ENCODE peak calls at places on chromosomes 13 and 19, in four cellular contexts. C is cardiac muscle cell, R is kidney, G is IMR-90. K is an unnamed sample.

GRCh38 chr19:19528721-19529490 is at the start of gene YJEFN3:
- DNase-seq in C (peak; percentile 58), R (no peak), G (peak; percentile 19), K (no peak)

GRCh38 chr19:48551437-48552302 is at the start of gene SULT2B1:
- DNase-seq in C (no peak), R (peak; percentile 87), G (no peak), K (no peak)

GRCh38 chr19:2049741-2050348 is 1.2 kb downstream of the MKNK2 start:
- DNase-seq in C (peak; percentile 70), R (peak; percentile 95), G (peak; percentile 61), K (peak; percentile 83)

GRCh38 chr13:97116754-97117153 is 105.4 kb upstream of the MBNL2 start:
- DNase-seq in C (peak; percentile 61), R (no peak), G (peak; percentile 65), K (no peak)

GRCh38 chr19:30909216-30909615 is 440.0 kb downstream of the TSHZ3 start:
- DNase-seq in C (no peak), R (no peak), G (no peak), K (no peak)

GRCh38 chr13:24670174-24670573 is 10.0 kb upstream of the ATP12A start:
- DNase-seq in C (no peak), R (no peak), G (no peak), K (no peak)

GRCh38 chr19:13018037-13018914 is 23.0 kb downstream of the NFIX start:
- DNase-seq in C (peak; percentile 77), R (peak; percentile 69), G (peak; percentile 35), K (peak; percentile 79)

GRCh38 chr13:110421696-110422395 is 114.8 kb downstream of the COL4A2 start:
- DNase-seq in C (peak; percentile 87), R (no peak), G (peak; percentile 90), K (no peak)

GRCh38 chr13:100363351-100363750 is 225.2 kb downstream of the GGACT start:
- DNase-seq in C (peak; percentile 61), R (no peak), G (peak; percentile 70), K (no peak)

GRCh38 chr13:68666774-68667397 is 1436.8 kb upstream of the PCDH9 start:
- DNase-seq in C (no peak), R (no peak), G (no peak), K (no peak)

GRCh38 chr13:43258771-43259170 is 235.4 kb downstream of the DNAJC15 start:
- DNase-seq in C (no peak), R (no peak), G (no peak), K (no peak)

GRCh38 chr13:42525035-42525504 is 48.9 kb upstream of the TNFSF11 start:
- DNase-seq in C (peak; percentile 77), R (no peak), G (no peak), K (no peak)

GRCh38 chr13:51423766-51424165 is 29.1 kb downstream of the INTS6 start:
- DNase-seq in C (no peak), R (no peak), G (no peak), K (no peak)

GRCh38 chr13:36666482-36667264 is 7.1 kb upstream of the SERTM1 start:
- DNase-seq in C (no peak), R (no peak), G (no peak), K (no peak)

GRCh38 chr19:38095411-38096308 is 128.4 kb downstream of the DPF1 start:
- DNase-seq in C (peak; percentile 72), R (peak; percentile 80), G (peak; percentile 71), K (peak; percentile 59)

GRCh38 chr19:18423258-18424020 is 4.2 kb downstream of the SSBP4 start:
- DNase-seq in C (no peak), R (peak; percentile 71), G (no peak), K (no peak)

GRCh38 chr19:33895366-33895765 is 98.7 kb downstream of the KCTD15 start:
- DNase-seq in C (no peak), R (no peak), G (no peak), K (no peak)

GRCh38 chr13:45521292-45521691 is 56.6 kb downstream of the COG3 start:
- DNase-seq in C (peak; percentile 10), R (no peak), G (peak; percentile 86), K (no peak)

GRCh38 chr19:55486971-55487883 is 1.0 kb upstream of the SSC5D start:
- DNase-seq in C (peak; percentile 96), R (peak; percentile 92), G (peak; percentile 97), K (peak; percentile 66)

GRCh38 chr19:33863436-33863835 is 66.8 kb downstream of the KCTD15 start:
- DNase-seq in C (no peak), R (no peak), G (no peak), K (no peak)

GRCh38 chr13:45895880-45896279 is 44.3 kb upstream of the SIAH3 start:
- DNase-seq in C (no peak), R (no peak), G (no peak), K (no peak)

GRCh38 chr13:109785892-109786450 is 412 bp downstream of the IRS2 start:
- DNase-seq in C (peak; percentile 43), R (no peak), G (no peak), K (no peak)

GRCh38 chr19:33758541-33759013 is 38.1 kb upstream of the KCTD15 start:
- DNase-seq in C (no peak), R (no peak), G (peak; percentile 5), K (no peak)

GRCh38 chr13:25286308-25286968 is 850 bp downstream of the MTMR6 start:
- DNase-seq in C (peak; percentile 52), R (no peak), G (peak; percentile 58), K (no peak)

GRCh38 chr13:41018583-41018909 is 570 bp downstream of the ELF1 start:
- DNase-seq in C (no peak), R (no peak), G (no peak), K (no peak)
- H3K27ac ChIP-seq in C (no peak overlapping the region), R (peak overlapping the region; percentile 81), G (no peak overlapping the region), K (peak overlapping the region; percentile 73)

GRCh38 chr13:33494596-33495214 is 209.2 kb upstream of the STARD13 start:
- DNase-seq in C (peak; percentile 96), R (no peak), G (peak; percentile 97), K (peak; percentile 17)
- H3K27ac ChIP-seq in C (no peak overlapping the region), R (no peak overlapping the region), G (peak overlapping the region; percentile 88), K (peak overlapping the region; percentile 81)

GRCh38 chr19:16285769-16286564 is 38.7 kb upstream of the KLF2 start:
- DNase-seq in C (peak; percentile 10), R (no peak), G (no peak), K (no peak)
- H3K27ac ChIP-seq in C (peak overlapping the region; percentile 81), R (peak overlapping the region; percentile 57), G (no peak overlapping the region), K (peak overlapping the region; percentile 96)

DNA sequence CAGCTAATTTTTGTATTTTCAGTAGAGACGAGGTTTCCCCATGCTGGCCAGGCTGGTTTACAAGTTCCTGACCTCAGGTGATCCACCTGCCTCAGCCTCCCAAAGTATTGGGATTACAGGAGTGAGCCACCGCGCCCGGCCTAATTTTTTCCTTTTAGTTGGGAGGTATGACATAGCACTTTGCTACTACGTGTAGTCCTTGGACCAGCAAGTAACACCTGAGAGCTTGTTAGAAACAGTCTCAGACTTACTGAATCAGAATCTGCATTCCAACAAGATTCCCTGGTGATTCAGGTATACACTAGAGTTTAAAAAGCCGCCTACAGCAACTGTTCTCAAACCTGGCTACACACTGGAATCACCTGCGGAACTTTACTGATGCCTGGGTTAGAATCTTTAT is 1.8 kb upstream of the FARP1 start:
- DNase-seq in C (no peak), R (no peak), G (no peak), K (no peak)
- H3K27ac ChIP-seq in C (no peak overlapping the region), R (no peak overlapping the region), G (no peak overlapping the region), K (no peak overlapping the region)

GRCh38 chr13:20415694-20416107 is 110.0 kb downstream of the CRYL1 start:
- DNase-seq in C (no peak), R (no peak), G (no peak), K (no peak)

GRCh38 chr13:20415288-20415644 is 110.4 kb downstream of the CRYL1 start:
- DNase-seq in C (no peak), R (no peak), G (no peak), K (no peak)

GRCh38 chr13:20418953-20419352 is 106.7 kb downstream of the CRYL1 start:
- DNase-seq in C (no peak), R (no peak), G (no peak), K (no peak)

GRCh38 chr13:20414475-20415287 is 111.0 kb downstream of the CRYL1 start:
- DNase-seq in C (no peak), R (no peak), G (no peak), K (no peak)

GRCh38 chr13:20416223-20416622 is 109.4 kb downstream of the CRYL1 start:
- DNase-seq in C (peak; percentile 21), R (no peak), G (no peak), K (no peak)
- H3K27ac ChIP-seq in C (no peak overlapping the region), R (no peak overlapping the region), G (no peak overlapping the region), K (no peak overlapping the region)

GRCh38 chr19:45901912-45902650 is at the start of gene MYPOP:
- DNase-seq in C (no peak), R (no peak), G (no peak), K (no peak)
- H3K27ac ChIP-seq in C (peak within 1 kb of the TSS; percentile 49), R (peak within 1 kb of the TSS; percentile 65), G (peak within 1 kb of the TSS; percentile 68), K (peak within 1 kb of the TSS; percentile 86)

GRCh38 chr19:11540642-11541041 is 2.0 kb downstream of the CNN1 start:
- DNase-seq in C (no peak), R (no peak), G (no peak), K (no peak)
- H3K27ac ChIP-seq in C (peak overlapping the region; percentile 92), R (no peak overlapping the region), G (peak overlapping the region; percentile 91), K (peak overlapping the region; percentile 80)

GRCh38 chr19:6458695-6459355 is 767 bp downstream of the SLC25A23 start:
- DNase-seq in C (no peak), R (no peak), G (no peak), K (no peak)

GRCh38 chr19:6459356-6460098 is at the start of gene SLC25A23:
- DNase-seq in C (peak; percentile 83), R (peak; percentile 91), G (peak; percentile 64), K (peak; percentile 75)

GRCh38 chr19:6464070-6464873 is at the start of gene CRB3:
- DNase-seq in C (no peak), R (peak; percentile 96), G (no peak), K (no peak)

GRCh38 chr19:6457958-6458694 is 1.5 kb downstream of the SLC25A23 start:
- DNase-seq in C (no peak), R (no peak), G (no peak), K (no peak)

GRCh38 chr19:6460099-6460884 is 700 bp upstream of the SLC25A23 start:
- DNase-seq in C (peak; percentile 99), R (peak; percentile 99), G (peak; percentile 97), K (peak; percentile 97)
- H3K27ac ChIP-seq in C (peak overlapping the region; percentile 84), R (peak overlapping the region; percentile 88), G (peak overlapping the region; percentile 4), K (peak overlapping the region; percentile 80)

DNA sequence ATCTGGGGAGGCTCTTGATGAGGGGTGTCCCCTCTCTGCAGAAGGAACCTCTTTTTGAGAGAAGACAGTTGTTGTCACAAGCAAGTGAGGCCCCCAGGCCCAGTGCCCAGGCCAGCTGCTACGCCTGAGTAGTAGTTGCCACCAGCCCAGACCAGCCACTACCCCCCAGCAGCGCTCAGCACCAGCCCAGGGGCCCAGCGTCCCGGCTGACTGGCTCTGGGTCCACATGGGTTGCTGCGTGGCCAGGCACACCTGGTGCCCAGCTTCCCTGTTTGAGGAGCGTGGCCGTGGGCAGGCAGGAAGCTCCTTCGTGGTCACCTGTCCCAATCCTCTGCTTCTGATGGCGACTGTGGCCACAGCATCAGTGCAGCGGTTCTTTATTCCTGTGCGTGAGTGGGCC is 84.7 kb downstream of the KDM4B start:
- DNase-seq in C (no peak), R (no peak), G (no peak), K (no peak)
- H3K27ac ChIP-seq in C (peak overlapping the region; percentile 7), R (peak overlapping the region; percentile 32), G (no peak overlapping the region), K (peak overlapping the region; percentile 7)

K was measured in left ventricle myocardium inferior.